ENCODE peak calls at places on chromosomes 11 and 22, in six cellular contexts. One of them, this sample, is unnamed.

GRCh38 chr11:126231725-126232459 is 20.3 kb downstream of the FAM118B start:
- DNase-seq in tibial artery: no peak
- DNase-seq in thoracic aorta: no peak
- DNase-seq in GM23338: no peak
- DNase-seq in HFF-Myc: no peak
- DNase-seq in neural progenitor cell: no peak
- DNase-seq in this sample: peak; percentile 91

GRCh38 chr22:44443641-44444235 is 54.3 kb downstream of the RTL6 start:
- DNase-seq in thoracic aorta: no peak
- DNase-seq in GM23338: no peak
- DNase-seq in neural progenitor cell: no peak
- DNase-seq in HFF-Myc: no peak
- DNase-seq in tibial artery: peak; percentile 41
- DNase-seq in this sample: no peak

GRCh38 chr11:13206086-13206640 is 71.4 kb upstream of the BMAL1 start:
- DNase-seq in tibial artery: no peak
- DNase-seq in HFF-Myc: no peak
- DNase-seq in thoracic aorta: no peak
- DNase-seq in GM23338: no peak
- DNase-seq in neural progenitor cell: no peak
- DNase-seq in this sample: no peak

GRCh38 chr22:41862160-41862529 is 29.2 kb downstream of the SREBF2 start:
- DNase-seq in neural progenitor cell: no peak
- DNase-seq in tibial artery: no peak
- DNase-seq in HFF-Myc: no peak
- DNase-seq in thoracic aorta: no peak
- DNase-seq in GM23338: no peak
- DNase-seq in this sample: peak; percentile 34

GRCh38 chr22:42662114-42663021 is 13.2 kb upstream of the CYB5R3 start:
- DNase-seq in neural progenitor cell: peak; percentile 91
- DNase-seq in thoracic aorta: no peak
- DNase-seq in HFF-Myc: no peak
- DNase-seq in GM23338: peak; percentile 91
- DNase-seq in tibial artery: peak; percentile 89
- DNase-seq in this sample: peak; percentile 75

GRCh38 chr11:62138630-62139425 is 15.0 kb downstream of the INCENP start:
- DNase-seq in neural progenitor cell: no peak
- DNase-seq in HFF-Myc: no peak
- DNase-seq in thoracic aorta: no peak
- DNase-seq in GM23338: no peak
- DNase-seq in tibial artery: peak; percentile 45
- DNase-seq in this sample: no peak

GRCh38 chr11:75200051-75200450 is 40.5 kb upstream of the TPBGL start:
- DNase-seq in thoracic aorta: no peak
- DNase-seq in GM23338: no peak
- DNase-seq in HFF-Myc: no peak
- DNase-seq in tibial artery: peak; percentile 62
- DNase-seq in neural progenitor cell: no peak
- DNase-seq in this sample: peak; percentile 43

GRCh38 chr22:37604074-37604473 is 4.6 kb upstream of the GGA1 start:
- DNase-seq in GM23338: no peak
- DNase-seq in HFF-Myc: no peak
- DNase-seq in neural progenitor cell: no peak
- DNase-seq in thoracic aorta: no peak
- DNase-seq in tibial artery: no peak
- DNase-seq in this sample: no peak

GRCh38 chr11:17481905-17482304 is 5.3 kb upstream of the ABCC8 start:
- DNase-seq in tibial artery: no peak
- DNase-seq in thoracic aorta: no peak
- DNase-seq in GM23338: no peak
- DNase-seq in HFF-Myc: no peak
- DNase-seq in neural progenitor cell: no peak
- DNase-seq in this sample: no peak

GRCh38 chr11:20111871-20112270 is 48.4 kb downstream of the DBX1 start:
- DNase-seq in tibial artery: no peak
- DNase-seq in HFF-Myc: no peak
- DNase-seq in neural progenitor cell: no peak
- DNase-seq in thoracic aorta: no peak
- DNase-seq in GM23338: no peak
- DNase-seq in this sample: no peak

GRCh38 chr11:26865703-26866102 is 128.2 kb upstream of the FIBIN start:
- DNase-seq in GM23338: no peak
- DNase-seq in thoracic aorta: no peak
- DNase-seq in tibial artery: no peak
- DNase-seq in neural progenitor cell: no peak
- DNase-seq in HFF-Myc: no peak
- DNase-seq in this sample: no peak

GRCh38 chr22:30304495-30305244 is 15.4 kb upstream of the CASTOR1 start:
- DNase-seq in thoracic aorta: no peak
- DNase-seq in neural progenitor cell: no peak
- DNase-seq in GM23338: no peak
- DNase-seq in HFF-Myc: no peak
- DNase-seq in tibial artery: peak; percentile 83
- DNase-seq in this sample: no peak

GRCh38 chr22:41524283-41524682 is 20.0 kb downstream of the POLR3H start:
- DNase-seq in HFF-Myc: no peak
- DNase-seq in GM23338: no peak
- DNase-seq in thoracic aorta: peak; percentile 55
- DNase-seq in neural progenitor cell: no peak
- DNase-seq in tibial artery: peak; percentile 94
- DNase-seq in this sample: peak; percentile 66

GRCh38 chr11:102527041-102527440 is 3.5 kb downstream of the MMP7 start:
- DNase-seq in tibial artery: no peak
- DNase-seq in thoracic aorta: no peak
- DNase-seq in HFF-Myc: no peak
- DNase-seq in neural progenitor cell: no peak
- DNase-seq in GM23338: no peak
- DNase-seq in this sample: no peak

GRCh38 chr22:48071828-48072227 is 1309.4 kb downstream of the TBC1D22A start:
- DNase-seq in tibial artery: no peak
- DNase-seq in thoracic aorta: no peak
- DNase-seq in neural progenitor cell: no peak
- DNase-seq in HFF-Myc: no peak
- DNase-seq in GM23338: no peak
- DNase-seq in this sample: no peak

GRCh38 chr11:35134403-35135126 is 4.4 kb upstream of the CD44 start:
- DNase-seq in GM23338: no peak
- DNase-seq in HFF-Myc: peak; percentile 66
- DNase-seq in tibial artery: no peak
- DNase-seq in thoracic aorta: no peak
- DNase-seq in neural progenitor cell: no peak
- DNase-seq in this sample: no peak

GRCh38 chr11:134477486-134477885 is 65.4 kb upstream of the B3GAT1 start:
- DNase-seq in GM23338: peak; percentile 63
- DNase-seq in tibial artery: no peak
- DNase-seq in neural progenitor cell: no peak
- DNase-seq in thoracic aorta: no peak
- DNase-seq in HFF-Myc: no peak
- DNase-seq in this sample: no peak

GRCh38 chr11:85725510-85726258 is 39.7 kb upstream of the CCDC89 start:
- DNase-seq in neural progenitor cell: no peak
- DNase-seq in GM23338: no peak
- DNase-seq in tibial artery: no peak
- DNase-seq in thoracic aorta: no peak
- DNase-seq in HFF-Myc: peak; percentile 90
- DNase-seq in this sample: peak; percentile 91

GRCh38 chr11:67464411-67465189 is 4.5 kb downstream of the TMEM134 start:
- DNase-seq in thoracic aorta: peak; percentile 45
- DNase-seq in neural progenitor cell: peak; percentile 90
- DNase-seq in tibial artery: peak; percentile 94
- DNase-seq in HFF-Myc: no peak
- DNase-seq in GM23338: peak; percentile 93
- DNase-seq in this sample: peak; percentile 68

GRCh38 chr11:70303070-70303469 is 32.6 kb downstream of the PPFIA1 start:
- DNase-seq in thoracic aorta: no peak
- DNase-seq in HFF-Myc: no peak
- DNase-seq in tibial artery: no peak
- DNase-seq in neural progenitor cell: no peak
- DNase-seq in GM23338: no peak
- DNase-seq in this sample: peak; percentile 75

GRCh38 chr11:76156971-76157427 is 49.3 kb downstream of the WNT11 start:
- DNase-seq in neural progenitor cell: no peak
- DNase-seq in HFF-Myc: no peak
- DNase-seq in tibial artery: peak; percentile 57
- DNase-seq in GM23338: no peak
- DNase-seq in thoracic aorta: no peak
- DNase-seq in this sample: no peak

GRCh38 chr22:45188779-45189178 is 25.1 kb downstream of the NUP50 start:
- DNase-seq in HFF-Myc: no peak
- DNase-seq in tibial artery: no peak
- DNase-seq in thoracic aorta: no peak
- DNase-seq in GM23338: no peak
- DNase-seq in neural progenitor cell: no peak
- DNase-seq in this sample: no peak

GRCh38 chr22:19943665-19944026 is 2.0 kb upstream of the TXNRD2 start:
- DNase-seq in GM23338: peak; percentile 49
- DNase-seq in thoracic aorta: no peak
- DNase-seq in tibial artery: peak; percentile 61
- DNase-seq in HFF-Myc: peak; percentile 72
- DNase-seq in neural progenitor cell: no peak
- DNase-seq in this sample: peak; percentile 72

GRCh38 chr22:46092011-46092410 is 58.3 kb upstream of the PPARA start:
- DNase-seq in tibial artery: no peak
- DNase-seq in GM23338: no peak
- DNase-seq in thoracic aorta: no peak
- DNase-seq in HFF-Myc: no peak
- DNase-seq in neural progenitor cell: no peak
- DNase-seq in this sample: no peak

GRCh38 chr11:125297346-125297910 is 132.9 kb downstream of the PKNOX2 start:
- DNase-seq in thoracic aorta: no peak
- DNase-seq in GM23338: no peak
- DNase-seq in tibial artery: no peak
- DNase-seq in HFF-Myc: no peak
- DNase-seq in neural progenitor cell: no peak
- DNase-seq in this sample: no peak

GRCh38 chr11:28879869-28880268 is 771.7 kb downstream of the METTL15 start:
- DNase-seq in HFF-Myc: no peak
- DNase-seq in GM23338: no peak
- DNase-seq in thoracic aorta: no peak
- DNase-seq in neural progenitor cell: no peak
- DNase-seq in tibial artery: no peak
- DNase-seq in this sample: no peak

GRCh38 chr11:12675951-12676711 is 1.9 kb downstream of the TEAD1 start:
- DNase-seq in GM23338: no peak
- DNase-seq in tibial artery: no peak
- DNase-seq in thoracic aorta: no peak
- DNase-seq in HFF-Myc: no peak
- DNase-seq in neural progenitor cell: peak; percentile 54
- DNase-seq in this sample: peak; percentile 52

GRCh38 chr11:11703885-11704284 is 82.1 kb upstream of the GALNT18 start:
- DNase-seq in HFF-Myc: no peak
- DNase-seq in GM23338: no peak
- DNase-seq in neural progenitor cell: no peak
- DNase-seq in tibial artery: no peak
- DNase-seq in thoracic aorta: no peak
- DNase-seq in this sample: no peak

GRCh38 chr11:36452987-36453386 is 57.1 kb downstream of the TRAF6 start:
- DNase-seq in tibial artery: no peak
- DNase-seq in neural progenitor cell: no peak
- DNase-seq in HFF-Myc: no peak
- DNase-seq in thoracic aorta: no peak
- DNase-seq in GM23338: no peak
- DNase-seq in this sample: no peak
- H3K4me3 ChIP-seq in tibial artery: no peak overlapping the region
- H3K4me3 ChIP-seq in neural progenitor cell: no peak overlapping the region
- H3K4me3 ChIP-seq in HFF-Myc: no peak overlapping the region
- H3K4me3 ChIP-seq in thoracic aorta: no peak overlapping the region
- H3K4me3 ChIP-seq in GM23338: no peak overlapping the region
- H3K4me3 ChIP-seq in this sample: no peak overlapping the region

DNA sequence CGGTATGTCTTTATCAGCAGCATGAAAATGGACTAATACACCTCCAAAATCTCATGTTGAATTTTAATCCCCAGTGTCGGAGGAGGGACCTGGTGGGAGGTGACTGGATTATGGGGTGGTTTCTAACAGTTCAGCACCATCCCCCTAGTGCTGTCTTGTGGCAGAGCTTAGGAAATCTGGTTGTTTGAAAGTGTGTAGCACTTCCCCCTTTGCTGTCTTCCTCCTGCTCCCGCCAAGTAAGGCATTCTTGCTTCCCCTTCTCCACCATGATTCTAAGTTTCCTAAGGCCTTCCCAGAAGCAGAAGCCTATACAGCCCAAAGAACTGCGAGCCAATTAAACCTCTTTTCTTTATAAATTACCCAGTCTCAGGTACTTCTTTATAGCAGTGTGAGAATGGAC is 4.0 kb downstream of the CD59 start:
- DNase-seq in tibial artery: no peak
- DNase-seq in GM23338: peak; percentile 14
- DNase-seq in HFF-Myc: no peak
- DNase-seq in thoracic aorta: no peak
- DNase-seq in neural progenitor cell: no peak
- DNase-seq in this sample: peak; percentile 28
- TF ChIP-seq CTCF in tibial artery: no peak
- TF ChIP-seq CTCF in GM23338: no peak
- TF ChIP-seq CTCF in HFF-Myc: no peak
- TF ChIP-seq CTCF in thoracic aorta: no peak
- TF ChIP-seq CTCF in neural progenitor cell: no peak
- TF ChIP-seq CTCF in this sample: no peak

GRCh38 chr22:22092101-22092500 is 109.5 kb upstream of the TOP3B start:
- DNase-seq in neural progenitor cell: no peak
- DNase-seq in GM23338: no peak
- DNase-seq in HFF-Myc: no peak
- DNase-seq in thoracic aorta: no peak
- DNase-seq in tibial artery: no peak
- DNase-seq in this sample: no peak
- H3K4me3 ChIP-seq in neural progenitor cell: no peak overlapping the region
- H3K4me3 ChIP-seq in GM23338: no peak overlapping the region
- H3K4me3 ChIP-seq in HFF-Myc: no peak overlapping the region
- H3K4me3 ChIP-seq in thoracic aorta: no peak overlapping the region
- H3K4me3 ChIP-seq in tibial artery: no peak overlapping the region
- H3K4me3 ChIP-seq in this sample: no peak overlapping the region

DNA sequence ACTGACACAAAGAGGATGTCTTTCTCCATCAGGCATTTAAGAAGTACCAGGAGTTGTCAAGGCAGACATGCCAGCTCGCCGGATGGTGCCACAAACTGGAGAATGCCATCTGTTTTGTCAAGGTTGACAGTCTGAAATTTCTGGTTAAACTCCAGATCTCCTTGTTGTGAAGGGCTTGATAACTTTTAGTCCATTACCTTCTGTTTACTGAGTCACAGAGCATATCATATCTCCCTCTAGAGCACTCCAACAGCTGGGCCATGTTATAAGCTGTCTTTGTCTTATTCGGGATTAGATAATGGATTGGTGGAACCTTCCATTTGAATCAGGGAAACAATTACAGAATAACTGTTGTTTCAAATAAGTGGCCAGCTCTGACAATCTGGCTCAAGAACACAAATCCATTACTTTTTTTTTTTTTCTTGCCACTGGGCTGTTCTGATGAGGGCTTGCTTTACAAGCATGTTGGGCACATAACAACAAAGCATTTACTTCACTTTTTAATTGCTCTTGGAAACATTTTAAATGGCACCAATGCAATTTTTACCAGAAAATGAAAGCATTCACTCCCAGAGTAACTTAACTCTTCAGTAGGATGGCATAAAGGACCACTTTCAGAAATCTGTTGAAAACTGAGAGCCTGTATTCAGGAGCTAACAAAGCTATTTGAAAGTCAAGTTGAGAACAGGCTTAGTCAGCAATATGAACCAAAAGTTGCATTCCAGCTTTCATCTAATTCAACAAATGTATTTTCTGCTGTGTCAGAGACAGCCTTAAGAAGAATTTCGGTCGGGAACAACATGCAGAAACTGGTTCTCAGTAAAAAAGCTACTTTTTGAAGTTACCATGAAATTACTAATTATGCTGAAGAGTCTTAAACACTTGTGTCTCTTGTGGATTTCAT is 227.6 kb upstream of the PITPNB start:
- DNase-seq in GM23338: no peak
- DNase-seq in tibial artery: no peak
- DNase-seq in thoracic aorta: no peak
- DNase-seq in HFF-Myc: no peak
- DNase-seq in neural progenitor cell: no peak
- DNase-seq in this sample: no peak
- TF ChIP-seq CTCF in GM23338: no peak
- TF ChIP-seq CTCF in tibial artery: no peak
- TF ChIP-seq CTCF in thoracic aorta: no peak
- TF ChIP-seq CTCF in HFF-Myc: no peak
- TF ChIP-seq CTCF in neural progenitor cell: no peak
- TF ChIP-seq CTCF in this sample: no peak